ENCODE peak calls at places on chromosome 22, in nine cellular contexts. U, F, X, M, E, Z, R, Y and K are unnamed samples.

GRCh38 chr22:45645526-45646414 is 25.9 kb upstream of the ATXN10 start:
- DNase-seq in M (peak), Y (peak), X (peak), Z (no peak), F (peak), E (peak), U (peak), R (peak), K (peak)

GRCh38 chr22:50112151-50113118 is 22.6 kb downstream of the MOV10L1 start:
- DNase-seq in Y (no peak), F (peak), E (no peak), Z (peak), U (peak), M (peak), R (no peak), X (no peak), K (no peak)

GRCh38 chr22:36865346-36865745 is 4.5 kb downstream of the NCF4 start:
- DNase-seq in Y (peak), F (no peak), R (no peak), X (no peak), M (no peak), E (no peak), Z (no peak), U (peak), K (no peak)

GRCh38 chr22:22927888-22928665 is 40.5 kb downstream of the IGLL5 start:
- DNase-seq in U (no peak), Z (no peak), F (peak), Y (no peak), E (no peak), M (no peak), R (no peak), X (no peak), K (no peak)

GRCh38 chr22:27798526-27799333 is 2.8 kb downstream of the MN1 start:
- DNase-seq in F (no peak), U (no peak), R (no peak), M (no peak), E (no peak), X (no peak), Y (no peak), Z (no peak), K (no peak)

GRCh38 chr22:32052259-32052658 is 9.2 kb downstream of the SLC5A1 start:
- DNase-seq in Y (no peak), Z (no peak), F (no peak), U (no peak), X (no peak), M (no peak), R (no peak), E (no peak), K (no peak)

GRCh38 chr22:36252754-36253522 is at the start of gene APOL1:
- DNase-seq in F (peak), Z (no peak), E (no peak), X (no peak), R (peak), M (peak), U (peak), Y (no peak), K (no peak)

GRCh38 chr22:33438273-33438672 is 380.1 kb upstream of the SYN3 start:
- DNase-seq in R (no peak), X (no peak), F (no peak), Y (no peak), Z (no peak), M (no peak), E (no peak), U (no peak), K (no peak)

GRCh38 chr22:48984639-48985038 is 843.0 kb downstream of the BRD1 start:
- DNase-seq in X (no peak), Z (no peak), R (no peak), Y (no peak), M (no peak), E (no peak), U (no peak), F (no peak), K (no peak)

GRCh38 chr22:35134637-35135036 is 68.7 kb downstream of the ISX start:
- DNase-seq in M (no peak), E (no peak), X (no peak), Z (no peak), F (no peak), U (no peak), R (no peak), Y (no peak), K (no peak)

GRCh38 chr22:32917577-32918375 is 116.3 kb downstream of the TIMP3 start:
- DNase-seq in U (no peak), F (peak), R (no peak), Y (no peak), E (no peak), Z (no peak), X (no peak), M (no peak), K (no peak)

GRCh38 chr22:43826142-43827093 is 14.3 kb upstream of the EFCAB6 start:
- DNase-seq in R (peak), U (peak), E (no peak), M (no peak), X (no peak), F (no peak), Y (no peak), Z (no peak), K (peak)